ENCODE peak calls at places on chromosomes 1 and 21, in six cellular contexts. J, Y, I, H, V and O are unnamed samples.

GRCh38 chr1:241717975-241718374 is 65.9 kb downstream of the WDR64 start:
- DNase-seq in Y (no peak), J (no peak), V (no peak), I (no peak), H (no peak), O (no peak)

GRCh38 chr1:21814981-21815583 is 3.0 kb downstream of the LDLRAD2 start:
- DNase-seq in V (no peak), I (no peak), J (no peak), Y (no peak), H (no peak), O (peak)

GRCh38 chr1:64437453-64437852 is 32.5 kb upstream of the CACHD1 start:
- DNase-seq in H (no peak), J (no peak), Y (no peak), I (no peak), V (no peak), O (no peak)

GRCh38 chr1:59898927-59899326 is 27.6 kb downstream of the CYP2J2 start:
- DNase-seq in I (no peak), Y (no peak), J (no peak), V (no peak), H (no peak), O (no peak)

GRCh38 chr1:195376190-195376589 is 1232.0 kb downstream of the KCNT2 start:
- DNase-seq in H (no peak), V (no peak), J (no peak), I (no peak), Y (no peak), O (no peak)

GRCh38 chr1:222880586-222880985 is 65.7 kb downstream of the DISP1 start:
- DNase-seq in I (no peak), Y (no peak), H (peak), J (no peak), V (no peak), O (no peak)

GRCh38 chr21:33541105-33541711 is 709 bp downstream of the GART start:
- DNase-seq in J (no peak), Y (no peak), H (no peak), I (no peak), V (no peak), O (no peak)

GRCh38 chr1:162612606-162613400 is 19.5 kb upstream of the DDR2 start:
- DNase-seq in V (peak), Y (no peak), J (no peak), I (no peak), H (peak), O (no peak)

GRCh38 chr1:152244576-152244975 is 20.6 kb upstream of the HRNR start:
- DNase-seq in J (no peak), V (no peak), H (no peak), Y (no peak), I (no peak), O (no peak)

DNA sequence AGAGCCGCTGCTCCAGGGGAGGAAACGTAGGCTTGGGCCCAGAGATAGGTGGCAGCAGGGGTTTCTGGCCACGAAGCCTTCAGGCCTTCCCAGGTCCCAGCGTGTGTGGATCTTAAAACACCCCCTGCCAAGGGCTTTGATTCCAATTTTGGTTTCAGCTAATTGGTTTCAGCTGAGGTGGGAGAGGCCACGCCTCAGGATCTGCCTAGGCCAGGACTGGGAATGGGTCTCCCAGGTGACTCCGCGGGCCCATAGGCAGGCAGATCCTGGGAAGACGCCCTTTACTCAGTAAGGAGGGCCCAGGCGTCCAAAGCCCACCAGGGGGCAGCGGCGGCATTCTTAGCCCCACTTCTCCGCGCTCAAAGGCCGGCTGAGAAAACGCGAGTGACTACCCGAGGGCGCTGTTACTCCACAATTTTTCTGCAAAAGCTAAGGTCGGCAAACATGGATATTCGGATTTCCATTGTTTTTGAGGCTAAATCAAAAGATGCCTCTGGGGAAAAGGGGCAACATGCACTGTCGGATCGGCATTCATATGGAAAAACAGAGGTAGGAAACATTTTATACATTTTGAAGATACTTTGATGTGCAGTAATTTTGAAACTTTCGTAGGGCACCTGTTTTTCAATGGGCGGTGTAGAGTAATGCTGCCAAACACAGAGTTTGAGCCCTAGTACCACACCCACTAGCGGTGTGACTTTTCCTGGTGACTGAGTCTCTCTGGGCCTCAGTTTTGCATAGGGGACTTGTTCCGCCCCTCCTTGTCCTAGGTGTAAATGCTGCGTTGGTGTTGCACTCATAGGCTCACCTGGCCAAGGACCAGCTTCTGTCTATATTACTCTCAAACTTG is 31.8 kb upstream of the BCL10 start:
- DNase-seq in V (peak), H (peak), I (peak), J (peak), Y (peak), O (peak)
- TF ChIP-seq POLR2AphosphoS5 in V (no peak), H (peak), I (peak), J (peak), Y (no peak), O (no peak)

GRCh38 chr21:34807881-34808568 is 139.2 kb downstream of the CLIC6 start:
- DNase-seq in J (no peak), H (peak), Y (no peak), V (peak), I (no peak), O (peak)
- TF ChIP-seq POLR2AphosphoS5 in J (no peak), H (peak), Y (no peak), V (peak), I (no peak), O (peak)

DNA sequence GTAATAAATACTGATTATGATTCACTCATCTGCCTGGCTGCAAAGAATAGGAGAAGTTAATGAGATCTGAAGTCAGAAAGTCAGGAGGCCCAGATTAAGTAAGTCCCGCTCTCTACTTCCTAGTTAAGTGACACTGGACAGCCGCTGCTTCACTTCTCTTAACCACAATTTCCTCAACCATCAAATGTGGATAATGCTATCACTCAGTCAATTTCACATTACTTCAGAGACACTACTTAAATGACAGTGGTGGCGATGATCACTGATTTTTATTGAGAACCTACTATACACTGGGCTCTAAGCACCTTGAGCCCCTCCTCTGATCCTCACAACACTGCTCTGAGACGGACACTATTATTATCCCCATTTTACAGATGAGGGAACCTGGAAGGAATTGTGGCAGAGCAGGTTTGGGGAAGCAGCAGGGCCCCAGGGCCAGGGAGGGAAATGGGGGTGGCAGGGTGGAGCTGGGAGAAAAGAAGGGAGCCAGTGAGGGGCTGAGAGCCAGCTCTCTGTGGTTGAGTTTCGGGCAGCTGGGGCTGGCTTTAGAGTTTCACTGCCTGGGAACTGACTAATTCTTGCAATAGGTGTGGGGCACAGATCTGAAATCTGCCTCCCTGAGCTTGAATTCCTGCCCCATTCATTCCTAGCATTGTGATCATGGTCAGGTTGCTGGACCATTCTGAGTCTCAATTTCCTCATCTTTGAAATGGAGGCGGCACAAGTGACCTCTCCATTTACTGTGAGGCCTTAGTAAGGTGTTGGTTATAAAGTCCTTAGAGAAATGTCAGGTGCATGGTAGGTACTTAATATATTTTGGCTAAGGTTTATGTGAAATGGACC is 2.5 kb upstream of the E2F2 start:
- DNase-seq in J (no peak), H (no peak), V (no peak), Y (no peak), I (no peak), O (peak)
- TF ChIP-seq POLR2AphosphoS5 in J (no peak), H (no peak), V (no peak), Y (no peak), I (no peak), O (no peak)

GRCh38 chr1:192516776-192517297 is 58.7 kb upstream of the RGS1 start:
- DNase-seq in Y (peak), H (no peak), J (no peak), I (no peak), V (no peak), O (peak)
- TF ChIP-seq POLR2AphosphoS5 in Y (no peak), H (no peak), J (peak), I (no peak), V (peak), O (no peak)

GRCh38 chr1:11691302-11691914 is at the start of gene DRAXIN:
- DNase-seq in H (no peak), J (no peak), I (no peak), V (no peak), Y (no peak), O (no peak)

GRCh38 chr1:11690132-11690668 is 1.3 kb upstream of the DRAXIN start:
- DNase-seq in J (no peak), Y (no peak), H (no peak), V (no peak), I (no peak), O (no peak)

GRCh38 chr1:11691928-11692711 is 610 bp downstream of the DRAXIN start:
- DNase-seq in H (no peak), V (no peak), I (no peak), Y (no peak), J (no peak), O (no peak)

GRCh38 chr1:11692899-11693590 is 1.5 kb downstream of the DRAXIN start:
- DNase-seq in H (peak), J (no peak), Y (no peak), I (no peak), V (no peak), O (no peak)

DNA sequence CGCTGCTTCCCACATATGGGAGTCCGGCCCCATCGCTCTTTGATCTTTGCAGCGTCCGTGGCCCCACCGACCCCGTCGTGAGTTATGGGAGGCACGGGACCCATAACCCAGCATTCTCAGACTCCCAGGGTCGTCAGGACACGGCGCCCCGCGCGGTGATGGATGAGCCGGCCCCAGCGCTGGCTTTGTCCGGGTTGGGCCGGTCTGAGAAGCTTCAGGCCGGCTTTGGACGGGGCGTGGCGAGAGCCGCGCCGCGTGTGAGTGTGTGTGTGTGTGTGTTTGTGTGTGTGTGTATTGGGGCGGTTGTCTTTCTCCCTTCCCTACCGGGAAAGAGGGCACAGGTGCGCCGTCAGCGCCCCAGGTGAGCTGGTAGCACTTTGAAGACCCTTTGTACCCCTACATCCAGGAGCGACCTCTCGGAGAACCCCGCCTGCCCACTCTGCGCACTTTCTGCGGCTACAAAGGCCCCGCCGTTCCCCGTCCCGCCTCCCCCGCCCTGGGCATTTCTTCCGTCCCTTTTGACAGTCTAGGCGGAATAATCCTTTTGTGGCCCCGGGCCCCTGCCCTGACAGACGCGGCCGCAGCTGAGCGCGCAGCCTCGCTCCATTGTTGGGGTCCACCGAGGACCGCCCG is 725 bp upstream of the DRAXIN start:
- DNase-seq in Y (no peak), H (no peak), J (no peak), I (no peak), V (no peak), O (no peak)
- TF ChIP-seq POLR2AphosphoS5 in Y (no peak), H (no peak), J (no peak), I (no peak), V (no peak), O (no peak)